ENCODE peak calls at places on chromosomes 16 and 17, in four cellular contexts. Z is endodermal cell, K is BE2C, R is lung. U is an unnamed sample.

GRCh38 chr16:14600164-14600563 is 29.9 kb downstream of the PARN start:
- DNase-seq in Z (no peak), K (no peak), R (no peak), U (no peak)

GRCh38 chr16:11253995-11254912 is 1.8 kb downstream of the SOCS1 start:
- DNase-seq in Z (peak; percentile 63), K (no peak), R (no peak), U (no peak)

GRCh38 chr17:66215529-66215911 is 13.7 kb downstream of the APOH start:
- DNase-seq in Z (no peak), K (no peak), R (no peak), U (no peak)

GRCh38 chr16:3147046-3147756 is 12.4 kb downstream of the ZNF213 start:
- DNase-seq in Z (no peak), K (no peak), R (no peak), U (no peak)

GRCh38 chr16:3776316-3776715 is 59.0 kb upstream of the TRAP1 start:
- DNase-seq in Z (no peak), K (no peak), R (peak; percentile 86), U (no peak)

GRCh38 chr16:87628940-87629339 is 26.6 kb downstream of the JPH3 start:
- DNase-seq in Z (no peak), K (no peak), R (no peak), U (peak; percentile 56)

GRCh38 chr16:89308391-89309333 is 91.2 kb downstream of the ZNF778 start:
- DNase-seq in Z (peak; percentile 92), K (no peak), R (no peak), U (no peak)

GRCh38 chr17:17416007-17416399 is 60.8 kb upstream of the MED9 start:
- DNase-seq in Z (peak; percentile 86), K (peak; percentile 23), R (no peak), U (no peak)

GRCh38 chr17:27384721-27385120 is 71.5 kb upstream of the KSR1 start:
- DNase-seq in Z (no peak), K (no peak), R (no peak), U (no peak)

GRCh38 chr16:25151996-25152395 is 40.5 kb downstream of the LCMT1 start:
- DNase-seq in Z (no peak), K (no peak), R (no peak), U (no peak)

GRCh38 chr17:55451758-55452468 is 30.3 kb upstream of the MMD start:
- DNase-seq in Z (no peak), K (no peak), R (no peak), U (no peak)

GRCh38 chr17:74452027-74452840 is 14.2 kb upstream of the CD300A start:
- DNase-seq in Z (peak; percentile 75), K (no peak), R (no peak), U (no peak)

GRCh38 chr17:47287068-47287467 is 33.4 kb downstream of the ITGB3 start:
- DNase-seq in Z (no peak), K (no peak), R (no peak), U (no peak)

GRCh38 chr17:17677299-17678040 is 3.8 kb upstream of the RAI1 start:
- DNase-seq in Z (peak; percentile 41), K (no peak), R (no peak), U (no peak)

GRCh38 chr17:30278032-30278431 is 13.7 kb downstream of the BLMH start:
- DNase-seq in Z (peak; percentile 77), K (peak; percentile 31), R (no peak), U (no peak)

GRCh38 chr16:69820926-69821541 is 58.9 kb downstream of the WWP2 start:
- DNase-seq in Z (no peak), K (no peak), R (peak; percentile 33), U (no peak)

GRCh38 chr16:49492090-49492801 is 118.6 kb downstream of the C16orf78 start:
- DNase-seq in Z (peak; percentile 92), K (peak; percentile 80), R (no peak), U (no peak)

GRCh38 chr17:3556239-3556904 is 1.2 kb downstream of the TRPV3 start:
- DNase-seq in Z (no peak), K (no peak), R (no peak), U (no peak)

GRCh38 chr16:1918312-1918889 is at the start of gene HS3ST6:
- DNase-seq in Z (peak; percentile 79), K (no peak), R (no peak), U (no peak)

GRCh38 chr17:688100-688989 is 26.3 kb downstream of the VPS53 start:
- DNase-seq in Z (peak; percentile 73), K (peak; percentile 10), R (no peak), U (no peak)
- TF ChIP-seq CTCF in Z (peak; percentile 73), K (peak; percentile 42), R (no peak), U (peak; percentile 17)

GRCh38 chr16:59108374-59108773 is 374.3 kb upstream of the GOT2 start:
- DNase-seq in Z (no peak), K (no peak), R (no peak), U (no peak)
- TF ChIP-seq CTCF in Z (no peak), K (no peak), R (no peak), U (no peak)

GRCh38 chr16:64089697-64090096 is 1032.2 kb downstream of the CDH11 start:
- DNase-seq in Z (peak; percentile 59), K (peak; percentile 46), R (no peak), U (no peak)
- TF ChIP-seq CTCF in Z (peak; percentile 84), K (peak; percentile 85), R (peak; percentile 10), U (peak; percentile 80)

GRCh38 chr17:40417258-40417608 is 463 bp downstream of the TOP2A start:
- DNase-seq in Z (peak; percentile 83), K (peak; percentile 39), R (no peak), U (no peak)
- TF ChIP-seq CTCF in Z (peak; percentile 51), K (peak; percentile 26), R (no peak), U (peak; percentile 28)

DNA sequence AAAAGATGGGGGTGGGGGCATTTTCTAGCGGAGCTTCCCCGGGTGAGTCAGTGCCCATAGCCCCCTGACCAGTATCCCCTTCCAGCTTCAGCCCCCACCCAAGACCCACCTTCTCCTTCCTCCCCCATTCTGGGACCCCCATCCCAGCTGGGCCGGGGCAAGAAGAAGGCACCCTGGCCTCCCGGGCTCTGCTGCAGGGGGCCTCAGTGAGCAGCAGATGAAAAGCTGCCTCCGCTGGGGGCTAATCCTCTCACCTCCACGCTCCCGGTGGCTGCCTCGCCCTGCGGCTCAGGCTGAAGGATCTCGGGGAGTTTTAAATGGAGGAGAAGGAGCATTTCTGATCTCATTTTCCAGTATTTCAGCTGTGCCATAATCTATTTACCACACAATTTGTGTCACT is 313.5 kb upstream of the TNRC6C start:
- DNase-seq in Z (peak; percentile 85), K (no peak), R (no peak), U (no peak)
- TF ChIP-seq CTCF in Z (peak; percentile 77), K (peak; percentile 42), R (no peak), U (peak; percentile 29)

DNA sequence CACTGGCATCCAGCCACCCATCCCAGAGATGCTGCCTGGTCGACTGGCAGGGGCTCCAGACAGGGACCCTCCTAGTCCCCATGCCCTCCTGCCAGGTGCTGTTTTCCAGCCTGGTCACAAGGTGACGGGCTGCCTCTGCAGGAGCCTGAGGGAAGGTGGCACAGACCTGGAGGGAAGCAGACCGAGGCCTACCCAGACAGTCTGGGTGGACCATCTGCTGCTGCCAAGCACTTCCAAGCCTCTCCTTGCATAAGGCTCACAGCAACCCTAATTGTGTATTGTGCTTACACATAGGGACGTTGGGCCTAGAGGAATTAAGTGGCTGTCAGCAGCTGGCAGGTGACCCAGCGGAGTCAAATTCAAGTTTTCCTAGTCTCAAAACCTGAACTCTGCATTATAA is 90.1 kb upstream of the KCNJ18 start:
- DNase-seq in Z (no peak), K (no peak), R (no peak), U (no peak)
- TF ChIP-seq CTCF in Z (no peak), K (no peak), R (no peak), U (no peak)